ENCODE peak calls at places on chromosomes 16 and 17, in four cellular contexts. J is fibroblast of lung; N is activated CD8-positive, alpha-beta T cell treated with anti-CD3 and anti-CD28 coated beads for 36 hours; E is GM20000. H is an unnamed sample.

GRCh38 chr17:80751460-80752368 is 207.1 kb downstream of the RPTOR start:
- DNase-seq in E (no peak), J (peak; percentile 59), N (no peak), H (no peak)

GRCh38 chr16:89241187-89242003 is 23.9 kb downstream of the ZNF778 start:
- DNase-seq in N (peak; percentile 80), E (peak; percentile 84), J (peak; percentile 79), H (peak; percentile 67)

GRCh38 chr16:80752563-80752962 is 51.8 kb downstream of the CDYL2 start:
- DNase-seq in E (no peak), N (peak; percentile 23), J (no peak), H (no peak)

GRCh38 chr17:17712268-17712924 is 31.1 kb downstream of the RAI1 start:
- DNase-seq in J (peak; percentile 88), N (peak; percentile 58), E (peak; percentile 71), H (no peak)

GRCh38 chr17:61635913-61636432 is 45.0 kb upstream of the NACA2 start:
- DNase-seq in J (peak; percentile 33), E (peak; percentile 27), N (peak; percentile 76), H (peak; percentile 27)

GRCh38 chr16:28157768-28158535 is 53.8 kb downstream of the XPO6 start:
- DNase-seq in N (no peak), E (no peak), J (no peak), H (no peak)

GRCh38 chr16:50670476-50670875 is 10.6 kb downstream of the SNX20 start:
- DNase-seq in J (no peak), E (no peak), N (no peak), H (no peak)

GRCh38 chr17:59800530-59800942 is 92.2 kb downstream of the TUBD1 start:
- DNase-seq in E (no peak), N (peak; percentile 29), J (peak; percentile 40), H (no peak)

GRCh38 chr16:10597184-10597583 is 16.8 kb upstream of the EMP2 start:
- DNase-seq in E (peak; percentile 48), N (no peak), J (no peak), H (no peak)

GRCh38 chr16:85386467-85387170 is 226.5 kb upstream of the GSE1 start:
- DNase-seq in J (no peak), N (no peak), E (no peak), H (no peak)

GRCh38 chr17:5870231-5870953 is 199.8 kb upstream of the WSCD1 start:
- DNase-seq in N (no peak), J (no peak), E (no peak), H (no peak)

GRCh38 chr17:17445925-17446665 is 30.7 kb upstream of the MED9 start:
- DNase-seq in E (no peak), N (no peak), J (peak; percentile 96), H (peak; percentile 51)

GRCh38 chr17:70307430-70307829 is 138.1 kb downstream of the KCNJ2 start:
- DNase-seq in J (peak; percentile 96), N (no peak), E (no peak), H (no peak)

GRCh38 chr17:78219396-78220150 is 5.5 kb downstream of the BIRC5 start:
- DNase-seq in J (no peak), N (no peak), E (no peak), H (no peak)

GRCh38 chr16:72677662-72678447 is 370.1 kb downstream of the ZFHX3 start:
- DNase-seq in N (no peak), E (no peak), J (peak; percentile 74), H (no peak)

GRCh38 chr16:75236736-75237397 is 14.6 kb downstream of the BCAR1 start:
- DNase-seq in J (no peak), E (no peak), N (no peak), H (no peak)

GRCh38 chr16:75239463-75240122 is 11.8 kb downstream of the BCAR1 start:
- DNase-seq in J (no peak), E (no peak), N (no peak), H (no peak)

GRCh38 chr16:75237398-75238131 is 13.9 kb downstream of the BCAR1 start:
- DNase-seq in E (no peak), J (no peak), N (no peak), H (no peak)

GRCh38 chr16:75238132-75238852 is 13.1 kb downstream of the BCAR1 start:
- DNase-seq in J (peak; percentile 95), E (no peak), N (no peak), H (peak; percentile 67)

DNA sequence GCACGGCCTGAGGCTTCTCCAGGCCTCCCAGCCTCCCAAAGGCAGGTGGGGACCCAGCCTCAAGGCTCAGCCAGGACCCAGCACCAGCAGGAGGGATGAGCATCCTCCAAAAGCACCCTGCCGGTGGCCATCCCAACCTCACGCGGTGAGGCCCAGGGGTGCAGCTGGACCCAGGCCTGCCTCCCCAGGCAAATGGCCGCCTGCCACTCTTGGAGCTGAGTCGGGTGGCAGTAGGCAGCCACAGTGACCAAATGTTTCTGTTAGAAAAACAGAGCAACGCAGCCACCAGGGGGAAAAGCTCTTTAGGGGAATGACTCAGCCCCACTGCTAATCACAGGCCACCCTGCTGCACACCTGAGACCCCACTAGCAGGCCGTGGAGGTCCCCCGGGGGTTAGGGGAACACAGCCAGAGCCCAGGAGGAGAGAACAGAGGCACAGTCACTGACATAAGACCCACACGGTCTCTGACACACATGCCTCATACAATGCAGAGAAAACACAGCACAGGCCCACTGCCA is 12.5 kb downstream of the BCAR1 start:
- DNase-seq in J (no peak), N (no peak), E (no peak), H (no peak)
- TF ChIP-seq CTCF in J (peak; percentile 6), N (no peak), E (no peak), H (peak; percentile 23)

GRCh38 chr17:50267074-50267841 is 7.0 kb upstream of the TMEM92 start:
- DNase-seq in E (peak; percentile 16), J (no peak), N (no peak), H (no peak)

GRCh38 chr17:50265212-50265611 is 9.1 kb upstream of the TMEM92 start:
- DNase-seq in N (no peak), E (no peak), J (no peak), H (no peak)

GRCh38 chr17:50268040-50268439 is 6.2 kb upstream of the TMEM92 start:
- DNase-seq in J (no peak), N (no peak), E (peak; percentile 6), H (no peak)

GRCh38 chr17:50265690-50266306 is 8.5 kb upstream of the TMEM92 start:
- DNase-seq in J (no peak), E (peak; percentile 5), N (no peak), H (no peak)

DNA sequence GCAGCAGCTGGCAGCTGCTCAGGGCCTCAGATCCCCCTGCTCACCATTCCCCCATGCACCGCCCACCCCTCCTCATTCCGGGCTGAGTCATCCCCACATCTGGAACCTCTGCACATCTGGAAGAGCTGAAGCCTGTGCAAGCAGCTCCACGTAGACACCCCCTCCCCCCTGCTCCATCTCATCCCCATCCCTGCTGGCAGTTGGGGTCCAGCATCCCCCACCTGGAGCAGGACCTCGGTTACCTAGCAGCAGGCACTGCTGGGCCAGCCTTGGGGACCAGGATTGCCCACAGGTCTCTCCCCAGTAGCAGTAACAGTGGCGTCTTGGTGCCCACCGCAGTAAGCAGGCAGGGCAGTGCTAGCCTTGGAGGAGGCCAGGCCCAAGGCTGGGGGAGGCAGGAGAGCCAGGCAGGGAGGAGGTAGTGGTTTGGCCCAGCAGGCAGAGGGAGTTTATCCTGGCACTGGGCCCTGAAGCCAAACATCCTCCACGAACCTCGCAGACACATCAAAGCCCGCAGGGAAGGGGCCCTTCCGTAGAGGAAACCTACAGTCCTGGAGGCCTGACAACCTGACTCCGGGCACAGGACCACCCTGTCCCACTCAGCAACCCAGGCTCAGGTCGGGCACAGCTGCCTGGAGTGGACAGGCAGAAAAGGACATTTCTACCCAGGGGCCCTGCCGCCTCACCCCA is 7.7 kb upstream of the TMEM92 start:
- DNase-seq in J (peak; percentile 92), E (peak; percentile 5), N (no peak), H (peak; percentile 69)
- TF ChIP-seq CTCF in J (peak; percentile 19), E (no peak), N (no peak), H (no peak)

GRCh38 chr17:7133424-7133823 is 18.8 kb upstream of the ASGR2 start:
- DNase-seq in J (no peak), N (peak; percentile 76), E (no peak), H (peak; percentile 25)
- TF ChIP-seq CTCF in J (peak; percentile 27), N (peak; percentile 65), E (peak; percentile 28), H (no peak)

DNA sequence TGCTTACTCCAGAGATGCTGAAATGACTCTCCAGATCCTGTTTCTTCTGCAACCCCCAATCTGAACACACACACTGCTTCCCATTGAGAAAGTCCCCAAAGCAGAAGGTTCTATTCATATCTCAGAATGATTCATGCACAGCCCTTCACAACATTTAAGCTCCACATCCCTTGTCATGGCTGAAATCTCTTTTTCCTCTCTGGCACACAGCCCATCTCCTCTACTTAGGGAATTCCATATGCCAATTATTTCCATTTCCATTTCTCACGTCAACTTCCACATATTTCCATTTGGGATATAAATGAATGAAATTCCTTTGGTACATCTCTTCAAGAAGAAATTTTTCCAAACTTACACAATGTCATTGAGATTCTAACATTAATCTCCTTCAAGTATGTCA is 119.6 kb downstream of the CDH11 start:
- DNase-seq in J (peak; percentile 82), N (no peak), E (no peak), H (no peak)
- TF ChIP-seq CTCF in J (no peak), N (no peak), E (no peak), H (no peak)